ENCODE peak calls at places on chromosomes 11 and 22, in seven cellular contexts. U is transverse colon, L is HepG2, E is spleen, M is GM23338, V is HCT116, S is stomach. K is an unnamed sample.

GRCh38 chr22:33038131-33038772 is 19.9 kb downstream of the SYN3 start:
- DNase-seq in U (no peak), L (no peak), E (no peak), M (peak), V (no peak), S (no peak), K (no peak)

GRCh38 chr11:15889972-15890371 is 466.4 kb downstream of the SOX6 start:
- DNase-seq in U (no peak), L (no peak), E (no peak), M (no peak), V (no peak), S (no peak), K (no peak)

GRCh38 chr11:67347964-67348749 is 5.2 kb downstream of the POLD4 start:
- DNase-seq in U (no peak), L (no peak), E (no peak), M (no peak), V (no peak), S (no peak), K (no peak)

GRCh38 chr11:44708063-44708462 is 18.7 kb upstream of the TSPAN18 start:
- DNase-seq in U (no peak), L (no peak), E (peak), M (no peak), V (no peak), S (no peak), K (no peak)

GRCh38 chr11:44290206-44290605 is 19.7 kb downstream of the ALX4 start:
- DNase-seq in U (no peak), L (no peak), E (no peak), M (no peak), V (no peak), S (no peak), K (no peak)

GRCh38 chr22:44351685-44352377 is 39.1 kb upstream of the SHISAL1 start:
- DNase-seq in U (peak), L (no peak), E (no peak), M (peak), V (no peak), S (no peak), K (no peak)

GRCh38 chr11:96123301-96123700 is 199.4 kb upstream of the MTMR2 start:
- DNase-seq in U (no peak), L (no peak), E (no peak), M (no peak), V (no peak), S (no peak), K (no peak)

GRCh38 chr22:19289475-19290161 is 1.9 kb downstream of the CLTCL1 start:
- DNase-seq in U (no peak), L (no peak), E (no peak), M (no peak), V (no peak), S (no peak), K (no peak)

GRCh38 chr11:65498042-65498726 is 661 bp upstream of the MALAT1 start:
- DNase-seq in U (peak), L (no peak), E (no peak), M (peak), V (no peak), S (peak), K (no peak)

GRCh38 chr11:75245356-75246005 is 4.9 kb downstream of the TPBGL start:
- DNase-seq in U (no peak), L (peak), E (peak), M (peak), V (no peak), S (peak), K (no peak)
- TF ChIP-seq CTCF in U (no peak), L (no peak), E (no peak), M (peak), V (peak), S (no peak), K (no peak)

DNA sequence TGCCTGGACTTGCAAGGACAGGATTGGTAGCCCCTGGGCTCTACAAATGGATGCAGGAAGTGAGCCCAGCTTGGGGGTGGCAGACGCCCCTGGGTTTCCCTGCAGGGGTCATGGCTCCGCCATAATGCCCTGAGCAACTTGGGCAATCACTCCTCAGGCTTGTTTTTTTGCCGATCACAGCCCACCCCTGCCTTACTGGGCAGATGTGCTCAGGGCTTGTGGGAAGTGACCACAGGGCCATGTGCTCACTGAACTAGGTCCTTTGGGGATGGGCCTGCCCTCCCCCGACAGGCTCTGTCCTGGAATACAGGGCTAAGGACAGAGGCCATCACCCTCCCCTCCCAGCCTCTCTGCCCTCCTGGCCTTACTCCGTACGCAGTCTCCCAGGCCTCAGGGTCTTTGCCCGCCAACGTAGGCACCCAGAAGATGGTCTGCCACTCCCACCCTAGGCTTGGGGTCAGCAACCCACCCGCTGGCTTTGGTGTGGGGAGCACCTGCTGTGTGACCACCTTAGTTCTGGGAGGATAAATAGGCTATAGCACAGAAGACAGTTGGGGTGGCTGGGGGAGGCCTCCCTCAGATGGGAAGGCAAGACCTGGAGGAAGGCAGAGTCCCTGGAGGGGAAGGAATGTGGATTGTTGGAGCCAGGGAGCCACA is 3.8 kb downstream of the RPLP2 start:
- DNase-seq in U (no peak), L (no peak), E (no peak), M (no peak), V (no peak), S (no peak), K (no peak)
- TF ChIP-seq POLR2AphosphoS5 in U (no peak), L (peak), E (peak), M (no peak), V (peak), S (no peak), K (no peak)

GRCh38 chr22:30626413-30626812 is 9.2 kb upstream of the SLC35E4 start:
- DNase-seq in U (no peak), L (no peak), E (no peak), M (no peak), V (no peak), S (no peak), K (no peak)
- TF ChIP-seq CTCF in U (no peak), L (peak), E (no peak), M (no peak), V (no peak), S (no peak), K (no peak)

GRCh38 chr11:57426439-57426753 is 525 bp downstream of the SLC43A3 start:
- DNase-seq in U (no peak), L (no peak), E (no peak), M (peak), V (no peak), S (no peak), K (no peak)
- TF ChIP-seq POLR2AphosphoS5 in U (no peak), L (no peak), E (no peak), M (no peak), V (no peak), S (no peak), K (no peak)

GRCh38 chr11:123030517-123030916 is 31.4 kb downstream of the HSPA8 start:
- DNase-seq in U (no peak), L (no peak), E (no peak), M (no peak), V (no peak), S (no peak), K (no peak)

GRCh38 chr11:123034587-123034986 is 27.3 kb downstream of the HSPA8 start:
- DNase-seq in U (no peak), L (no peak), E (no peak), M (no peak), V (no peak), S (no peak), K (no peak)

GRCh38 chr11:123035831-123036230 is 26.1 kb downstream of the HSPA8 start:
- DNase-seq in U (no peak), L (no peak), E (no peak), M (no peak), V (no peak), S (no peak), K (no peak)

DNA sequence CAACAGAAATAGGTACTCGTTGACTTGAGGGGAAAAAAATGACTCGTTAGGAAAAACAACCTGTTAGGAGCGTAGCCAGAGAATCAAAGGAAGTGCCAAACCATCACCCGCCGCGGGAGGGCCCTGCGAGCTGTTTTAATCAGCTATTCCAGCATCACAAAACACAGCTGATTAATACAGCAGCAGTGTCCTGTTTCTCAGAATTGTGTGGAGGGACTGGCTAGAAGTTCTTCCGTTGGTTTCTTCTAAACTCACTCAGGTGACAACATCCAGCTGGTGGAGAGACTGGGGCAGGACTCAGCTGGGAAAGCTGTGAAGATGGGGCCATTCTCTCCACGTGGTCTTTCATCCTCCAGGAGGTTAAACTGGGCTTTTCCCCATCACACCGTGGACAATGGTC is 28.0 kb downstream of the HSPA8 start:
- DNase-seq in U (no peak), L (no peak), E (no peak), M (peak), V (no peak), S (no peak), K (no peak)
- TF ChIP-seq CTCF in U (no peak), L (no peak), E (no peak), M (peak), V (no peak), S (no peak), K (no peak)

GRCh38 chr22:36201630-36202312 is at the start of gene APOL4:
- DNase-seq in U (peak), L (no peak), E (no peak), M (no peak), V (no peak), S (peak), K (no peak)
- TF ChIP-seq POLR2AphosphoS5 in U (no peak), L (no peak), E (no peak), M (no peak), V (no peak), S (peak), K (no peak)

GRCh38 chr22:38700271-38700788 is 413 bp downstream of the JOSD1 start:
- DNase-seq in U (peak), L (peak), E (peak), M (peak), V (no peak), S (peak), K (no peak)

GRCh38 chr22:38698407-38699094 is 2.2 kb downstream of the JOSD1 start:
- DNase-seq in U (no peak), L (no peak), E (no peak), M (no peak), V (no peak), S (no peak), K (no peak)

GRCh38 chr22:38700789-38701628 is at the start of gene JOSD1:
- DNase-seq in U (peak), L (peak), E (peak), M (peak), V (peak), S (peak), K (no peak)

GRCh38 chr22:38699143-38699542 is 1.6 kb downstream of the JOSD1 start:
- DNase-seq in U (no peak), L (no peak), E (no peak), M (no peak), V (no peak), S (no peak), K (no peak)

GRCh38 chr22:38699784-38700183 is 959 bp downstream of the JOSD1 start:
- DNase-seq in U (no peak), L (peak), E (no peak), M (no peak), V (no peak), S (no peak), K (no peak)
- TF ChIP-seq CTCF in U (peak), L (no peak), E (no peak), M (no peak), V (no peak), S (no peak), K (no peak)

K was measured in vagina.